ENCODE peak calls at places on chromosomes 2 and 18, in ten cellular contexts. Y is astrocyte of the spinal cord, H is epithelial cell of esophagus, V is cardiac fibroblast, S is lower lobe of right lung, T is left lung, N is adrenal gland, F is body of pancreas, R is endothelial cell, G is thoracic aorta. A is an unnamed sample.
A peak's percentile ranks its signal among the peaks of the same experiment; 100 is the strongest.

GRCh38 chr2:105521176-105521575 is 122.3 kb upstream of the FHL2 start:
- DNase-seq in Y (peak; percentile 44), H (peak; percentile 40), V (peak; percentile 45), S (no peak), T (no peak), N (no peak), F (no peak), R (no peak), G (no peak), A (no peak)

GRCh38 chr2:24926602-24927252 is 6.7 kb upstream of the ADCY3 start:
- DNase-seq in Y (no peak), H (peak; percentile 59), V (peak; percentile 54), S (peak; percentile 65), T (peak; percentile 58), N (peak; percentile 62), F (peak; percentile 30), R (no peak), G (no peak), A (no peak)

GRCh38 chr2:27833931-27834330 is 56.3 kb downstream of the RBKS start:
- DNase-seq in Y (peak; percentile 46), H (no peak), V (no peak), S (no peak), T (no peak), N (no peak), F (no peak), R (no peak), G (no peak), A (no peak)

GRCh38 chr2:55585451-55586079 is 31.9 kb downstream of the PPP4R3B start:
- DNase-seq in Y (peak; percentile 77), H (peak; percentile 27), V (peak; percentile 79), S (no peak), T (no peak), N (no peak), F (no peak), R (no peak), G (no peak), A (no peak)

GRCh38 chr2:64978514-64979268 is 10.5 kb upstream of the SLC1A4 start:
- DNase-seq in Y (peak; percentile 36), H (peak; percentile 58), V (peak; percentile 27), S (no peak), T (no peak), N (peak; percentile 27), F (no peak), R (no peak), G (no peak), A (no peak)

GRCh38 chr2:118268268-118268667 is 180.0 kb downstream of the INSIG2 start:
- DNase-seq in Y (no peak), H (no peak), V (no peak), S (no peak), T (no peak), N (no peak), F (no peak), R (no peak), G (no peak), A (no peak)

GRCh38 chr2:135551356-135551755 is 20.1 kb downstream of the R3HDM1 start:
- DNase-seq in Y (no peak), H (no peak), V (no peak), S (no peak), T (no peak), N (no peak), F (no peak), R (no peak), G (no peak), A (no peak)

GRCh38 chr18:11501352-11501751 is 108.0 kb upstream of the SLC35G4 start:
- DNase-seq in Y (no peak), H (no peak), V (no peak), S (no peak), T (no peak), N (no peak), F (no peak), R (no peak), G (no peak), A (no peak)

GRCh38 chr18:40553029-40553428 is 1402.0 kb upstream of the PIK3C3 start:
- DNase-seq in Y (no peak), H (peak; percentile 41), V (no peak), S (no peak), T (no peak), N (no peak), F (no peak), R (no peak), G (no peak), A (no peak)

GRCh38 chr2:169755083-169755870 is 21.6 kb downstream of the KLHL23 start:
- DNase-seq in Y (no peak), H (no peak), V (no peak), S (no peak), T (no peak), N (no peak), F (no peak), R (no peak), G (no peak), A (no peak)

GRCh38 chr2:47232738-47233415 is 77.8 kb upstream of the STPG4 start:
- DNase-seq in Y (peak; percentile 33), H (no peak), V (no peak), S (no peak), T (no peak), N (no peak), F (no peak), R (no peak), G (no peak), A (no peak)

GRCh38 chr18:37559194-37559593 is 6.4 kb downstream of the CELF4 start:
- DNase-seq in Y (no peak), H (no peak), V (no peak), S (no peak), T (no peak), N (no peak), F (no peak), R (no peak), G (no peak), A (no peak)

GRCh38 chr2:168611091-168611490 is 155.0 kb downstream of the CERS6 start:
- DNase-seq in Y (no peak), H (no peak), V (peak; percentile 51), S (no peak), T (no peak), N (no peak), F (no peak), R (no peak), G (no peak), A (no peak)

GRCh38 chr2:233434666-233435375 is 80.5 kb downstream of the DGKD start:
- DNase-seq in Y (no peak), H (no peak), V (no peak), S (no peak), T (no peak), N (no peak), F (no peak), R (no peak), G (no peak), A (no peak)

GRCh38 chr2:160635488-160635887 is 141.9 kb upstream of the RBMS1 start:
- DNase-seq in Y (peak; percentile 20), H (peak; percentile 32), V (peak; percentile 70), S (no peak), T (no peak), N (no peak), F (no peak), R (no peak), G (peak; percentile 26), A (no peak)

GRCh38 chr2:185567940-185568339 is 170.7 kb upstream of the FSIP2 start:
- DNase-seq in Y (no peak), H (peak; percentile 1), V (no peak), S (no peak), T (no peak), N (no peak), F (no peak), R (no peak), G (no peak), A (no peak)

GRCh38 chr2:232076736-232077135 is 115.2 kb downstream of the DIS3L2 start:
- DNase-seq in Y (peak; percentile 29), H (no peak), V (peak; percentile 43), S (no peak), T (no peak), N (no peak), F (no peak), R (no peak), G (no peak), A (no peak)

GRCh38 chr2:221641181-221641871 is 69.2 kb upstream of the EPHA4 start:
- DNase-seq in Y (peak; percentile 88), H (peak; percentile 49), V (peak; percentile 46), S (peak; percentile 61), T (peak; percentile 45), N (no peak), F (no peak), R (no peak), G (no peak), A (no peak)

GRCh38 chr2:127641846-127642510 is 4.0 kb upstream of the GPR17 start:
- DNase-seq in Y (no peak), H (no peak), V (no peak), S (no peak), T (no peak), N (no peak), F (no peak), R (no peak), G (no peak), A (no peak)

GRCh38 chr2:97858442-97858841 is 137.3 kb downstream of the TMEM131 start:
- DNase-seq in Y (no peak), H (no peak), V (no peak), S (no peak), T (no peak), N (no peak), F (no peak), R (no peak), G (no peak), A (no peak)
- TF ChIP-seq CTCF in Y (no peak), H (no peak), V (no peak), S (no peak), T (no peak), N (no peak), F (no peak), R (no peak), G (no peak), A (no peak)

DNA sequence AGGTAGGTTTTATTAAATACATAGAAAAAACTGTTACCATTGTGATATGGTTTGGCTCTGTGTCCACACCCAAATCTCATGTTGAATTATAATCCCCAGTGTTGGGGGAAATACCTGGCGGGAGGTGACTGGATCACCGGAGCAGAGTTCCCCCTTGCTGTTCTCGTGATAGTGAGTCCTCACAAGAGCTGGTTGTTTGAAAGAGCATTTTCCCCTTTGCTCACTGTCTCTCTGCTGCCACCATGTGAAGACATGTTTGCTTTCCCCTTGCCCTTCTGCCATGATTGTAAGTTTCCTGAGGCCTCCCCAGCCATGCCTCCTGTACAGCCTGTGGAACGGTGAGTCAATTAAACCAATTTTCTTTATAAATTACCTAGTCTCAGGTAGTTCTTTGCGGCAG is 352.7 kb upstream of the SLC39A10 start:
- DNase-seq in Y (peak; percentile 21), H (peak; percentile 54), V (no peak), S (no peak), T (no peak), N (peak; percentile 25), F (no peak), R (peak; percentile 7), G (no peak), A (no peak)
- TF ChIP-seq CTCF in Y (peak; percentile 40), H (peak; percentile 52), V (peak; percentile 18), S (no peak), T (no peak), N (peak; percentile 36), F (no peak), R (no peak), G (no peak), A (no peak)

GRCh38 chr2:147327636-147328035 is 517.2 kb upstream of the ACVR2A start:
- DNase-seq in Y (no peak), H (no peak), V (peak; percentile 64), S (no peak), T (no peak), N (no peak), F (no peak), R (no peak), G (no peak), A (no peak)
- TF ChIP-seq CTCF in Y (no peak), H (no peak), V (no peak), S (no peak), T (no peak), N (no peak), F (no peak), R (no peak), G (no peak), A (no peak)

GRCh38 chr2:29423267-29423666 is 308.1 kb downstream of the CLIP4 start:
- DNase-seq in Y (no peak), H (no peak), V (no peak), S (no peak), T (no peak), N (no peak), F (no peak), R (no peak), G (no peak), A (no peak)
- TF ChIP-seq CTCF in Y (no peak), H (no peak), V (no peak), S (no peak), T (no peak), N (no peak), F (no peak), R (no peak), G (no peak), A (no peak)